ENCODE peak calls at places on chromosomes 13 and 19, in ten cellular contexts. B is activated effector memory CD4-positive, alpha-beta T cell treated with anti-CD3 and anti-CD28 coated beads, Interleukin-2, amount 50 U/mL, for 16 hours; I is GM12878; L is amniotic stem cell; P is activated CD4-positive, alpha-beta T cell treated with anti-CD3 and anti-CD28 coated beads, Interleukin-2, amount 10 ng/mL, durations not matched to agents 7 days and 5 days; C is Caco-2; V is AG04450; X is GM20000; D is BE2C; U is heart left ventricle. Z is an unnamed sample.

GRCh38 chr13:21852043-21852442 is 181.2 kb downstream of the FGF9 start:
- DNase-seq in I (no peak), U (no peak), B (no peak), D (no peak), P (no peak), V (no peak), C (no peak), L (no peak), X (no peak), Z (no peak)

GRCh38 chr13:114104626-114105350 is 27.6 kb downstream of the RASA3 start:
- DNase-seq in D (no peak), B (peak; percentile 60), L (no peak), P (no peak), V (no peak), U (no peak), C (peak; percentile 29), X (no peak), I (no peak), Z (no peak)

GRCh38 chr13:113220877-113221276 is 11.5 kb downstream of the CUL4A start:
- DNase-seq in C (no peak), B (no peak), U (peak; percentile 52), D (peak; percentile 60), P (peak; percentile 21), I (no peak), X (no peak), V (no peak), L (no peak), Z (no peak)

GRCh38 chr13:28717170-28717569 is 1.6 kb downstream of the SLC46A3 start:
- DNase-seq in D (no peak), L (no peak), V (no peak), U (no peak), P (no peak), I (no peak), C (no peak), X (no peak), B (no peak), Z (no peak)

GRCh38 chr13:50125556-50126377 is 110.5 kb downstream of the KCNRG start:
- DNase-seq in P (peak; percentile 81), X (peak; percentile 65), D (peak; percentile 93), B (peak; percentile 95), C (peak; percentile 91), L (peak; percentile 39), U (peak; percentile 96), V (peak; percentile 66), I (no peak), Z (peak; percentile 89)

GRCh38 chr13:80337011-80337688 is 3.8 kb downstream of the SPRY2 start:
- DNase-seq in L (no peak), V (no peak), U (no peak), I (no peak), X (no peak), D (peak; percentile 32), P (no peak), B (no peak), C (no peak), Z (no peak)

GRCh38 chr13:23632741-23633140 is 62.5 kb downstream of the TNFRSF19 start:
- DNase-seq in X (no peak), C (no peak), P (no peak), B (no peak), D (no peak), L (no peak), I (no peak), U (no peak), V (no peak), Z (no peak)

GRCh38 chr19:38079926-38080380 is 144.1 kb downstream of the DPF1 start:
- DNase-seq in D (no peak), B (no peak), U (no peak), C (no peak), L (peak; percentile 43), I (peak; percentile 77), P (no peak), X (peak; percentile 86), V (peak; percentile 71), Z (no peak)

GRCh38 chr13:66765559-66765958 is 464.6 kb downstream of the PCDH9 start:
- DNase-seq in U (no peak), P (no peak), V (no peak), I (no peak), B (no peak), L (no peak), C (no peak), D (no peak), X (no peak), Z (no peak)

GRCh38 chr13:59269476-59269875 is 894.3 kb downstream of the DIAPH3 start:
- DNase-seq in D (no peak), L (no peak), P (no peak), B (no peak), I (no peak), U (no peak), X (no peak), C (no peak), V (peak; percentile 44), Z (no peak)

GRCh38 chr19:8304841-8305621 is 3.1 kb downstream of the CD320 start:
- DNase-seq in B (peak; percentile 70), P (peak; percentile 25), C (peak; percentile 38), V (no peak), I (no peak), L (no peak), X (no peak), D (peak; percentile 82), U (peak; percentile 21), Z (no peak)

GRCh38 chr13:28094311-28094710 is 6.1 kb downstream of the FLT3 start:
- DNase-seq in D (no peak), X (no peak), B (no peak), I (no peak), L (no peak), P (no peak), C (no peak), V (no peak), U (no peak), Z (no peak)

GRCh38 chr13:20609145-20609544 is 42.2 kb downstream of the IFT88 start:
- DNase-seq in L (no peak), U (no peak), I (no peak), X (no peak), B (no peak), P (no peak), V (peak; percentile 72), D (no peak), C (no peak), Z (no peak)

GRCh38 chr19:58577581-58578429 is 4.7 kb upstream of the MZF1 start:
- DNase-seq in L (no peak), V (no peak), B (peak; percentile 54), P (peak; percentile 2), X (no peak), D (no peak), U (peak; percentile 14), I (no peak), C (no peak), Z (no peak)

GRCh38 chr19:41901707-41902360 is 18.9 kb downstream of the ARHGEF1 start:
- DNase-seq in U (no peak), P (no peak), D (no peak), I (no peak), V (no peak), X (no peak), B (no peak), C (no peak), L (no peak), Z (no peak)

GRCh38 chr13:73076013-73076412 is 17.2 kb downstream of the KLF5 start:
- DNase-seq in P (no peak), L (no peak), B (no peak), D (no peak), V (no peak), I (no peak), C (no peak), X (no peak), U (no peak), Z (no peak)

GRCh38 chr19:47230122-47230920 is 678 bp downstream of the BBC3 start:
- DNase-seq in D (peak; percentile 69), C (peak; percentile 65), I (no peak), P (peak; percentile 84), X (peak; percentile 88), V (no peak), B (peak; percentile 94), L (no peak), U (peak; percentile 76), Z (no peak)

GRCh38 chr19:53463263-53463662 is 4.3 kb upstream of the ZNF813 start:
- DNase-seq in U (peak; percentile 62), B (no peak), I (no peak), P (peak; percentile 7), L (no peak), V (no peak), D (peak; percentile 57), C (peak; percentile 48), X (no peak), Z (no peak)

GRCh38 chr19:19866599-19867248 is 1.0 kb downstream of the ZNF253 start:
- DNase-seq in C (no peak), L (no peak), U (no peak), B (peak; percentile 76), I (peak; percentile 15), X (peak; percentile 65), D (peak; percentile 17), V (no peak), P (peak; percentile 68), Z (no peak)

GRCh38 chr19:46571495-46571894 is 29.6 kb upstream of the CALM3 start:
- DNase-seq in C (peak; percentile 76), L (no peak), X (no peak), I (no peak), V (no peak), B (no peak), D (peak; percentile 43), U (no peak), P (peak; percentile 35), Z (peak; percentile 43)

GRCh38 chr19:47111081-47111589 is 2.4 kb downstream of the ZC3H4 start:
- DNase-seq in X (no peak), V (no peak), I (no peak), B (peak; percentile 83), P (peak; percentile 62), D (peak; percentile 40), U (no peak), L (no peak), C (no peak), Z (no peak)

GRCh38 chr19:18940791-18941627 is at the start of gene HOMER3:
- DNase-seq in P (peak; percentile 70), U (peak; percentile 86), I (no peak), B (peak; percentile 92), L (peak; percentile 27), X (peak; percentile 94), D (peak; percentile 87), C (peak; percentile 63), V (no peak), Z (peak; percentile 20)

GRCh38 chr13:25213716-25214115 is 41.6 kb upstream of the AMER2 start:
- DNase-seq in U (no peak), I (no peak), B (no peak), L (no peak), C (peak; percentile 61), D (no peak), P (no peak), V (no peak), X (no peak), Z (no peak)

GRCh38 chr19:47107201-47107952 is 6.2 kb downstream of the ZC3H4 start:
- DNase-seq in L (no peak), V (no peak), P (peak; percentile 55), I (no peak), C (peak; percentile 61), B (peak; percentile 70), D (no peak), X (no peak), U (no peak), Z (no peak)

GRCh38 chr13:49627831-49628652 is at the start of gene ARL11:
- DNase-seq in P (peak; percentile 71), D (peak; percentile 22), I (peak; percentile 39), C (peak; percentile 53), X (peak; percentile 86), U (peak; percentile 68), L (no peak), V (no peak), B (peak; percentile 78), Z (peak; percentile 37)

GRCh38 chr19:39845621-39846175 is 481 bp downstream of the FBL start:
- DNase-seq in U (no peak), D (peak; percentile 40), I (no peak), L (no peak), V (no peak), C (no peak), X (no peak), P (no peak), B (peak; percentile 68), Z (no peak)

GRCh38 chr19:10553943-10554381 is 10.3 kb downstream of the ATG4D start:
- DNase-seq in L (no peak), V (no peak), B (peak; percentile 76), I (peak; percentile 55), D (no peak), C (no peak), U (no peak), X (peak; percentile 83), P (peak; percentile 84), Z (peak; percentile 98)

GRCh38 chr13:77779461-77780272 is 82.2 kb downstream of the SLAIN1 start:
- DNase-seq in X (peak; percentile 25), C (no peak), B (no peak), L (peak; percentile 16), I (peak; percentile 24), D (peak; percentile 24), U (peak; percentile 34), P (peak; percentile 53), V (peak; percentile 55), Z (peak; percentile 91)